ENCODE peak calls at places on chromosomes 1 and 21, in seven cellular contexts. C, F, Q, B, Y, X and W are unnamed samples.

GRCh38 chr1:199687321-199687720 is 340.2 kb upstream of the NR5A2 start:
- DNase-seq in C (peak), F (no peak), Q (peak), B (no peak), Y (no peak), X (no peak), W (no peak)

GRCh38 chr1:12539705-12540579 is 78.1 kb downstream of the DHRS3 start:
- DNase-seq in C (peak), F (no peak), Q (peak), B (no peak), Y (no peak), X (no peak), W (peak)

GRCh38 chr1:113871597-113872113 is at the start of gene PTPN22:
- DNase-seq in C (no peak), F (peak), Q (peak), B (peak), Y (no peak), X (no peak), W (peak)

GRCh38 chr1:64084451-64084850 is 119.0 kb upstream of the UBE2U start:
- DNase-seq in C (no peak), F (no peak), Q (no peak), B (no peak), Y (no peak), X (no peak), W (no peak)

GRCh38 chr1:58528518-58528917 is 18.0 kb downstream of the OMA1 start:
- DNase-seq in C (peak), F (no peak), Q (peak), B (no peak), Y (no peak), X (no peak), W (no peak)

GRCh38 chr1:211876849-211877248 is 46.3 kb upstream of the LPGAT1 start:
- DNase-seq in C (no peak), F (no peak), Q (no peak), B (no peak), Y (no peak), X (no peak), W (no peak)

GRCh38 chr1:210920258-210920657 is 213.7 kb downstream of the KCNH1 start:
- DNase-seq in C (no peak), F (no peak), Q (no peak), B (no peak), Y (no peak), X (no peak), W (no peak)

GRCh38 chr1:184385863-184386262 is 966 bp upstream of the C1orf21 start:
- DNase-seq in C (no peak), F (no peak), Q (no peak), B (no peak), Y (no peak), X (no peak), W (no peak)

GRCh38 chr1:203215573-203215972 is 13.9 kb downstream of the CHIT1 start:
- DNase-seq in C (no peak), F (no peak), Q (no peak), B (no peak), Y (no peak), X (no peak), W (no peak)

GRCh38 chr1:75471245-75471644 is 139.7 kb downstream of the SLC44A5 start:
- DNase-seq in C (no peak), F (no peak), Q (no peak), B (no peak), Y (no peak), X (no peak), W (no peak)

GRCh38 chr1:246064891-246065290 is 442.2 kb downstream of the SMYD3 start:
- DNase-seq in C (no peak), F (no peak), Q (no peak), B (no peak), Y (no peak), X (no peak), W (no peak)

GRCh38 chr1:218524986-218525385 is 179.8 kb downstream of the TGFB2 start:
- DNase-seq in C (no peak), F (no peak), Q (no peak), B (no peak), Y (no peak), X (no peak), W (no peak)

GRCh38 chr1:162299018-162299417 is 77.6 kb downstream of the SPATA46 start:
- DNase-seq in C (no peak), F (no peak), Q (peak), B (no peak), Y (no peak), X (no peak), W (no peak)

GRCh38 chr1:45340816-45341215 is 576 bp upstream of the MUTYH start:
- DNase-seq in C (no peak), F (no peak), Q (peak), B (no peak), Y (no peak), X (no peak), W (no peak)

GRCh38 chr1:177873238-177873637 is 96.6 kb downstream of the SEC16B start:
- DNase-seq in C (peak), F (no peak), Q (peak), B (no peak), Y (no peak), X (peak), W (no peak)

GRCh38 chr21:27476696-27477095 is 509.8 kb upstream of the ADAMTS5 start:
- DNase-seq in C (no peak), F (no peak), Q (peak), B (no peak), Y (no peak), X (no peak), W (peak)

GRCh38 chr1:112501810-112502641 is 6.7 kb upstream of the WNT2B start:
- DNase-seq in C (peak), F (peak), Q (peak), B (peak), Y (no peak), X (no peak), W (peak)

GRCh38 chr1:109802136-109802900 is 38.6 kb upstream of the EPS8L3 start:
- DNase-seq in C (no peak), F (peak), Q (no peak), B (peak), Y (no peak), X (no peak), W (no peak)

GRCh38 chr1:185961664-185962063 is 227.5 kb downstream of the HMCN1 start:
- DNase-seq in C (peak), F (no peak), Q (no peak), B (no peak), Y (no peak), X (no peak), W (no peak)

GRCh38 chr1:92953491-92953890 is 7.8 kb downstream of the DIPK1A start:
- DNase-seq in C (no peak), F (no peak), Q (no peak), B (no peak), Y (no peak), X (no peak), W (no peak)

GRCh38 chr21:26842976-26843911 is 2.0 kb downstream of the ADAMTS1 start:
- DNase-seq in C (peak), F (no peak), Q (peak), B (no peak), Y (peak), X (peak), W (peak)

GRCh38 chr1:99820546-99820945 is 29.6 kb upstream of the AGL start:
- DNase-seq in C (no peak), F (no peak), Q (no peak), B (no peak), Y (no peak), X (no peak), W (no peak)

GRCh38 chr1:167304165-167304564 is 83.5 kb downstream of the POU2F1 start:
- DNase-seq in C (no peak), F (no peak), Q (no peak), B (no peak), Y (no peak), X (no peak), W (no peak)

GRCh38 chr1:111334169-111334568 is 43.5 kb downstream of the CHIA start:
- DNase-seq in C (peak), F (peak), Q (peak), B (peak), Y (peak), X (no peak), W (peak)

GRCh38 chr21:34284613-34285160 is 79.1 kb upstream of the KCNE2 start:
- DNase-seq in C (no peak), F (no peak), Q (peak), B (no peak), Y (no peak), X (no peak), W (no peak)

GRCh38 chr21:42346441-42346840 is 4.4 kb downstream of the TFF2 start:
- DNase-seq in C (no peak), F (no peak), Q (no peak), B (no peak), Y (no peak), X (no peak), W (no peak)

GRCh38 chr1:175494950-175495349 is 248.4 kb downstream of the TNR start:
- DNase-seq in C (no peak), F (no peak), Q (no peak), B (no peak), Y (no peak), X (no peak), W (no peak)

GRCh38 chr1:186967659-186968394 is 139.1 kb downstream of the PLA2G4A start:
- DNase-seq in C (peak), F (no peak), Q (peak), B (no peak), Y (no peak), X (no peak), W (no peak)

GRCh38 chr1:3056641-3057040 is 12.4 kb upstream of the PRDM16 start:
- DNase-seq in C (no peak), F (no peak), Q (no peak), B (no peak), Y (no peak), X (no peak), W (no peak)

GRCh38 chr1:180365039-180365438 is 135.0 kb downstream of the LHX4 start:
- DNase-seq in C (no peak), F (no peak), Q (no peak), B (no peak), Y (no peak), X (no peak), W (no peak)

GRCh38 chr1:184002071-184002470 is 35.5 kb downstream of the COLGALT2 start:
- DNase-seq in C (peak), F (no peak), Q (peak), B (no peak), Y (no peak), X (no peak), W (no peak)

GRCh38 chr1:2206813-2207488 is 12.4 kb upstream of the FAAP20 start:
- DNase-seq in C (no peak), F (no peak), Q (no peak), B (no peak), Y (no peak), X (no peak), W (no peak)

GRCh38 chr1:8562881-8563865 is 245.3 kb downstream of the SLC45A1 start:
- DNase-seq in C (no peak), F (no peak), Q (peak), B (no peak), Y (no peak), X (no peak), W (no peak)

GRCh38 chr1:18299441-18300338 is 181.0 kb upstream of the KLHDC7A start:
- DNase-seq in C (peak), F (no peak), Q (no peak), B (no peak), Y (peak), X (no peak), W (peak)

GRCh38 chr1:2894381-2895041 is 93.0 kb upstream of the TTC34 start:
- DNase-seq in C (no peak), F (no peak), Q (no peak), B (peak), Y (no peak), X (no peak), W (no peak)

GRCh38 chr1:1517973-1518620 is 6.1 kb downstream of the ATAD3A start:
- DNase-seq in C (no peak), F (no peak), Q (no peak), B (no peak), Y (no peak), X (no peak), W (no peak)